ENCODE peak calls at places on chromosomes 5 and 9, in seven cellular contexts. R is A549; I is HepG2; E is D341Med; Q is OCI-LY7; L is stimulated activated naive CD8-positive, alpha-beta T cell treated with anti-CD3 and anti-CD28 coated beads, Interleukin-15, amount 100 ng/mL, for 72 hours; C is NCI-H1417. G is an unnamed sample.

GRCh38 chr9:19577411-19577810 is 168.6 kb downstream of the ACER2 start:
- DNase-seq in R (no peak), I (no peak), E (no peak), Q (no peak), L (no peak), C (no peak), G (no peak)

GRCh38 chr5:178781936-178782335 is 51.5 kb upstream of the ZNF354A start:
- DNase-seq in R (no peak), I (no peak), E (no peak), Q (no peak), L (no peak), C (no peak), G (no peak)

GRCh38 chr5:142474426-142474825 is 149.6 kb upstream of the SPRY4 start:
- DNase-seq in R (no peak), I (no peak), E (no peak), Q (no peak), L (no peak), C (no peak), G (no peak)

GRCh38 chr5:149471406-149472183 is 79.6 kb downstream of the CSNK1A1 start:
- DNase-seq in R (peak), I (no peak), E (no peak), Q (no peak), L (no peak), C (no peak), G (no peak)

GRCh38 chr5:93576015-93576414 is 5.0 kb downstream of the NR2F1-AS1 start:
- DNase-seq in R (no peak), I (no peak), E (no peak), Q (no peak), L (no peak), C (no peak), G (no peak)

GRCh38 chr9:100623969-100624368 is 46.1 kb downstream of the CAVIN4 start:
- DNase-seq in R (no peak), I (no peak), E (no peak), Q (no peak), L (no peak), C (no peak), G (no peak)

GRCh38 chr9:134704499-134704898 is 62.9 kb downstream of the COL5A1 start:
- DNase-seq in R (no peak), I (no peak), E (no peak), Q (no peak), L (no peak), C (no peak), G (no peak)

GRCh38 chr5:143248391-143248790 is 155.1 kb downstream of the NR3C1 start:
- DNase-seq in R (no peak), I (no peak), E (no peak), Q (no peak), L (no peak), C (no peak), G (no peak)

GRCh38 chr9:28853487-28853886 is 1280.2 kb upstream of the C9orf72 start:
- DNase-seq in R (no peak), I (no peak), E (no peak), Q (no peak), L (no peak), C (no peak), G (no peak)

GRCh38 chr5:110094559-110094958 is 404.8 kb downstream of the MAN2A1 start:
- DNase-seq in R (no peak), I (no peak), E (no peak), Q (no peak), L (no peak), C (no peak), G (no peak)

GRCh38 chr9:23288545-23288944 is 537.5 kb downstream of the ELAVL2 start:
- DNase-seq in R (no peak), I (no peak), E (no peak), Q (no peak), L (no peak), C (no peak), G (no peak)

GRCh38 chr9:8871396-8871795 is 1071.8 kb upstream of the DMAC1 start:
- DNase-seq in R (no peak), I (no peak), E (no peak), Q (no peak), L (no peak), C (no peak), G (no peak)

GRCh38 chr5:160033546-160034252 is 24.8 kb downstream of the TTC1 start:
- DNase-seq in R (no peak), I (no peak), E (no peak), Q (no peak), L (no peak), C (no peak), G (no peak)

GRCh38 chr9:34282096-34282495 is 47.0 kb downstream of the KIF24 start:
- DNase-seq in R (no peak), I (no peak), E (no peak), Q (no peak), L (no peak), C (no peak), G (no peak)